ENCODE peak calls at places on chromosomes 11 and 22, in seven cellular contexts. One of them, this sample, is unnamed.

GRCh38 chr22:17874231-17874630 is 100.0 kb upstream of the BID start:
- DNase-seq in stomach: no peak
- DNase-seq in SJSA1: no peak
- DNase-seq in A549: no peak
- DNase-seq in body of pancreas: no peak
- DNase-seq in ovary: no peak
- DNase-seq in uterus: no peak
- DNase-seq in this sample: no peak

GRCh38 chr11:124892750-124893454 is 4.8 kb downstream of the ROBO4 start:
- DNase-seq in stomach: no peak
- DNase-seq in SJSA1: no peak
- DNase-seq in A549: no peak
- DNase-seq in body of pancreas: no peak
- DNase-seq in ovary: no peak
- DNase-seq in uterus: no peak
- DNase-seq in this sample: no peak

GRCh38 chr11:31806186-31806943 is 4.8 kb downstream of the PAX6 start:
- DNase-seq in stomach: no peak
- DNase-seq in SJSA1: no peak
- DNase-seq in A549: no peak
- DNase-seq in body of pancreas: no peak
- DNase-seq in ovary: no peak
- DNase-seq in uterus: no peak
- DNase-seq in this sample: no peak

GRCh38 chr11:7436657-7437056 is 48.6 kb upstream of the OLFML1 start:
- DNase-seq in stomach: no peak
- DNase-seq in SJSA1: no peak
- DNase-seq in A549: no peak
- DNase-seq in body of pancreas: no peak
- DNase-seq in ovary: no peak
- DNase-seq in uterus: no peak
- DNase-seq in this sample: no peak

GRCh38 chr22:26134654-26135330 is 34.5 kb upstream of the SEZ6L start:
- DNase-seq in stomach: no peak
- DNase-seq in SJSA1: no peak
- DNase-seq in A549: peak
- DNase-seq in body of pancreas: no peak
- DNase-seq in ovary: no peak
- DNase-seq in uterus: no peak
- DNase-seq in this sample: no peak

GRCh38 chr22:31898911-31899310 is 45.4 kb upstream of the YWHAH start:
- DNase-seq in stomach: no peak
- DNase-seq in SJSA1: no peak
- DNase-seq in A549: no peak
- DNase-seq in body of pancreas: no peak
- DNase-seq in ovary: no peak
- DNase-seq in uterus: no peak
- DNase-seq in this sample: no peak

GRCh38 chr11:117570701-117571100 is 226.3 kb downstream of the DSCAML1 start:
- DNase-seq in stomach: no peak
- DNase-seq in SJSA1: no peak
- DNase-seq in A549: no peak
- DNase-seq in body of pancreas: no peak
- DNase-seq in ovary: no peak
- DNase-seq in uterus: no peak
- DNase-seq in this sample: no peak

GRCh38 chr11:74434528-74434927 is 32.8 kb downstream of the KCNE3 start:
- DNase-seq in stomach: no peak
- DNase-seq in SJSA1: no peak
- DNase-seq in A549: no peak
- DNase-seq in body of pancreas: no peak
- DNase-seq in ovary: no peak
- DNase-seq in uterus: no peak
- DNase-seq in this sample: no peak

GRCh38 chr22:44419429-44419828 is 78.6 kb downstream of the RTL6 start:
- DNase-seq in stomach: no peak
- DNase-seq in SJSA1: no peak
- DNase-seq in A549: no peak
- DNase-seq in body of pancreas: no peak
- DNase-seq in ovary: no peak
- DNase-seq in uterus: no peak
- DNase-seq in this sample: no peak

GRCh38 chr22:30488121-30488520 is 16.3 kb upstream of the SEC14L3 start:
- DNase-seq in stomach: no peak
- DNase-seq in SJSA1: no peak
- DNase-seq in A549: no peak
- DNase-seq in body of pancreas: no peak
- DNase-seq in ovary: no peak
- DNase-seq in uterus: no peak
- DNase-seq in this sample: no peak

GRCh38 chr11:47768090-47768620 is 1.0 kb upstream of the FNBP4 start:
- DNase-seq in stomach: peak
- DNase-seq in SJSA1: peak
- DNase-seq in A549: peak
- DNase-seq in body of pancreas: peak
- DNase-seq in ovary: peak
- DNase-seq in uterus: peak
- DNase-seq in this sample: peak

GRCh38 chr11:46711288-46711687 is 7.7 kb upstream of the F2 start:
- DNase-seq in stomach: no peak
- DNase-seq in SJSA1: no peak
- DNase-seq in A549: no peak
- DNase-seq in body of pancreas: no peak
- DNase-seq in ovary: no peak
- DNase-seq in uterus: no peak
- DNase-seq in this sample: no peak

GRCh38 chr11:62500066-62501035 is 46.3 kb downstream of the AHNAK start:
- DNase-seq in stomach: no peak
- DNase-seq in SJSA1: no peak
- DNase-seq in A549: no peak
- DNase-seq in body of pancreas: no peak
- DNase-seq in ovary: no peak
- DNase-seq in uterus: no peak
- DNase-seq in this sample: no peak
- H3K4me3 ChIP-seq in stomach: no peak
- H3K4me3 ChIP-seq in SJSA1: no peak
- H3K4me3 ChIP-seq in A549: no peak
- H3K4me3 ChIP-seq in body of pancreas: no peak
- H3K4me3 ChIP-seq in ovary: no peak
- H3K4me3 ChIP-seq in uterus: no peak
- H3K4me3 ChIP-seq in this sample: no peak

GRCh38 chr11:64747961-64748715 is 4.2 kb upstream of the RASGRP2 start:
- DNase-seq in stomach: no peak
- DNase-seq in SJSA1: no peak
- DNase-seq in A549: no peak
- DNase-seq in body of pancreas: no peak
- DNase-seq in ovary: no peak
- DNase-seq in uterus: no peak
- DNase-seq in this sample: no peak
- H3K27ac ChIP-seq in stomach: peak
- H3K27ac ChIP-seq in SJSA1: no peak
- H3K27ac ChIP-seq in A549: no peak
- H3K27ac ChIP-seq in body of pancreas: no peak
- H3K27ac ChIP-seq in ovary: no peak
- H3K27ac ChIP-seq in uterus: peak
- H3K27ac ChIP-seq in this sample: no peak

DNA sequence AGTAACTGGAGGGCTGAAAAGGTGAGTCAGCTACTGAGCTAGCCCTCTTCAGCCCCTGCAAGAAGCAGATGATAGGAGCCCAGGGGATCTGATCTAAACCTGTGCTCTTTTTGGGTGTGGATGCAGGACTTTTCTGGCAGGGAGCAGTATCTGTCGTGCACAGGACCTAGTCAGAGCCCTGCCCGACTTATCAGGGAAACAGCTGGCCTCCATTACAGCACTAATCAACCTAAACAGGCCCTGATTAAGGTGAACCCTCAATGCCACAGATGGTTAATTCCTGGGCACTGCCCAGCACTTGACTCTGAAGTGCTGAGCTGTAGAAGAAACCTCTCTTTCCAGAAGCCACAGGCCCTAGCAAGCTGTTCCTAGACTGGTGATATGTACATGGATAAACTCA is 643.1 kb upstream of the KIRREL3 start:
- DNase-seq in stomach: no peak
- DNase-seq in SJSA1: no peak
- DNase-seq in A549: no peak
- DNase-seq in body of pancreas: no peak
- DNase-seq in ovary: no peak
- DNase-seq in uterus: no peak
- DNase-seq in this sample: no peak
- H3K4me3 ChIP-seq in stomach: no peak
- H3K4me3 ChIP-seq in SJSA1: no peak
- H3K4me3 ChIP-seq in A549: no peak
- H3K4me3 ChIP-seq in body of pancreas: no peak
- H3K4me3 ChIP-seq in ovary: no peak
- H3K4me3 ChIP-seq in uterus: no peak
- H3K4me3 ChIP-seq in this sample: no peak

GRCh38 chr11:2534131-2534956 is 89.5 kb downstream of the KCNQ1 start:
- DNase-seq in stomach: no peak
- DNase-seq in SJSA1: no peak
- DNase-seq in A549: no peak
- DNase-seq in body of pancreas: no peak
- DNase-seq in ovary: no peak
- DNase-seq in uterus: no peak
- DNase-seq in this sample: no peak

GRCh38 chr11:2531987-2532703 is 87.3 kb downstream of the KCNQ1 start:
- DNase-seq in stomach: no peak
- DNase-seq in SJSA1: no peak
- DNase-seq in A549: no peak
- DNase-seq in body of pancreas: peak
- DNase-seq in ovary: no peak
- DNase-seq in uterus: no peak
- DNase-seq in this sample: no peak

GRCh38 chr11:2533642-2534115 is 88.9 kb downstream of the KCNQ1 start:
- DNase-seq in stomach: peak
- DNase-seq in SJSA1: peak
- DNase-seq in A549: no peak
- DNase-seq in body of pancreas: peak
- DNase-seq in ovary: peak
- DNase-seq in uterus: peak
- DNase-seq in this sample: peak

GRCh38 chr11:2531277-2531986 is 86.6 kb downstream of the KCNQ1 start:
- DNase-seq in stomach: peak
- DNase-seq in SJSA1: peak
- DNase-seq in A549: peak
- DNase-seq in body of pancreas: peak
- DNase-seq in ovary: peak
- DNase-seq in uterus: peak
- DNase-seq in this sample: peak

DNA sequence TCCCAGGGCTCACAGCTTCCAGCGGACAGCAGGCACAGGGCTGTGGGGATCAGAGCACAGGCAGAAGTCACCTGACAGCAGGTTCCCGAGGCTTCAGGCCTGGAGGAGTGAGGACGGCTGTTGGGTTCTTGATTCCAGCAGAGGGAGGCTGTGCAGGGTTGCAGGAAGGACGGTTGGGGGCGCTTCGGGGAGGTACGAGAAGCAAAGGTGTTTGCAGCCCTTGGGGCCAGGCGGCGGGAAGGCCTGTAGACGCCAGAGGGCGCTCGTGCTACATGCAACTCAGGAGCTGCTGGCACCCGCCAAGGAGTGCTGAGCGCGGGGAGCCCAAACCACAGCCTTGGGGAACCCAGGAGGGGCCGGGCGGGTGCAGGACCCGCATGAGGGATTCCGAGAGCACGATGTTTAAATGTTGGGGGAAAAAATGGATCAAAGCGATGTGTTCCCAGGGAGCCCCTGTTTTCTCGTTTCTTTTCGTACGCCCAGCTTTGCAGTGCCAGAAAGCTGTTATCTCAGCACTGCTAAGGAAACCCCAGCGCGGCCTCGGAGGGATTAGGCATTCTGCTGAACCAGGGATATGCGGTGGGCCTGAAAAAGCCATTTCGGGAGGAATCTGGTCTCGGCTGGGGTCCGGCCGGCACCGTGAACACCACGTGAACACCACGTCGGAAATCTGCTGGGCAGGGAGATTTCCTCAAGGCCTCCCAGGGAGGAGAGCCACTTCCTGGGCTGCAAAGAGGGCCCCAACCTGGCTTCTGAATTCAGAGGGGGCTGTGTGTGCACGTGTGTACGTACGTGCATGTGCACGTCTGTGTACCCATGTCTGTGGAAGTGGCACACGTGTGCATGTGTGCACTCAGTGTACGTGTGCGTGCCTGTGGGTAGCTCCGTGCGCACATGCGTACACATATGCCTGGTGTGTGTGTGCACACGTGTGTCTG is 88.2 kb downstream of the KCNQ1 start:
- DNase-seq in stomach: peak
- DNase-seq in SJSA1: peak
- DNase-seq in A549: peak
- DNase-seq in body of pancreas: peak
- DNase-seq in ovary: peak
- DNase-seq in uterus: peak
- DNase-seq in this sample: peak
- H3K27ac ChIP-seq in stomach: no peak
- H3K27ac ChIP-seq in SJSA1: peak
- H3K27ac ChIP-seq in A549: no peak
- H3K27ac ChIP-seq in body of pancreas: peak
- H3K27ac ChIP-seq in ovary: no peak
- H3K27ac ChIP-seq in uterus: peak
- H3K27ac ChIP-seq in this sample: peak

GRCh38 chr22:36151006-36151595 is 9.5 kb downstream of the APOL3 start:
- DNase-seq in stomach: no peak
- DNase-seq in SJSA1: no peak
- DNase-seq in A549: no peak
- DNase-seq in body of pancreas: no peak
- DNase-seq in ovary: no peak
- DNase-seq in uterus: no peak
- DNase-seq in this sample: no peak

GRCh38 chr22:36149464-36149863 is 11.1 kb downstream of the APOL3 start:
- DNase-seq in stomach: no peak
- DNase-seq in SJSA1: no peak
- DNase-seq in A549: no peak
- DNase-seq in body of pancreas: no peak
- DNase-seq in ovary: no peak
- DNase-seq in uterus: no peak
- DNase-seq in this sample: no peak

GRCh38 chr22:36153756-36154155 is 6.8 kb downstream of the APOL3 start:
- DNase-seq in stomach: no peak
- DNase-seq in SJSA1: no peak
- DNase-seq in A549: no peak
- DNase-seq in body of pancreas: no peak
- DNase-seq in ovary: no peak
- DNase-seq in uterus: no peak
- DNase-seq in this sample: no peak

GRCh38 chr22:36155702-36156101 is 4.9 kb downstream of the APOL3 start:
- DNase-seq in stomach: peak
- DNase-seq in SJSA1: no peak
- DNase-seq in A549: no peak
- DNase-seq in body of pancreas: peak
- DNase-seq in ovary: peak
- DNase-seq in uterus: peak
- DNase-seq in this sample: peak

DNA sequence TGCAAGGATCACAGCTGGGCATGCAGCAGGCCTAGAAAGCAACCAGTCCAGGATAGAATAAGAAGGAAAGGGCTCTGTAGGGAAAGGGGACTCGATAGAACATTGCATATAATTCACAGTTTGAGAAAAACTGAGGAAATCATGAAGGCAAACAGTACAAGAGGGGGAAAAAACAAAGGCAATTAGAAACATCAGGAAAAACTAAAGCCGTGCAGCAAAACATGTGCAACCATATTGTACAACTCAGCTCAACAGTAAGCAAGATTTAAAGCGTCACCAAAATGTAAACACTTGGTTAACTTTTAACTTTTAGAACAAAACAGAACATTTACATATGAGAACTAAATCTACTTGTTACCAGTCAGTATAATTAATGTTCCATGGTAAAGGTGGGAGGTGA is 8.5 kb downstream of the APOL3 start:
- DNase-seq in stomach: no peak
- DNase-seq in SJSA1: no peak
- DNase-seq in A549: no peak
- DNase-seq in body of pancreas: no peak
- DNase-seq in ovary: no peak
- DNase-seq in uterus: no peak
- DNase-seq in this sample: no peak
- H3K4me3 ChIP-seq in stomach: no peak
- H3K4me3 ChIP-seq in SJSA1: no peak
- H3K4me3 ChIP-seq in A549: no peak
- H3K4me3 ChIP-seq in body of pancreas: no peak
- H3K4me3 ChIP-seq in ovary: no peak
- H3K4me3 ChIP-seq in uterus: no peak
- H3K4me3 ChIP-seq in this sample: no peak